ENCODE peak calls at places on chromosomes 1 and 21, in ten cellular contexts. E is PC-3; L is cardiac fibroblast; Y is GM10248; T is NCI-H2107; A is RPMI8226; P is stimulated activated CD4-positive, alpha-beta T cell treated with anti-CD3 and anti-CD28 coated beads, TNF-alpha, amount 100 ng/mL, for 1 hour; I is SHP77; K is fibroblast of pulmonary artery; J is CD4-positive, alpha-beta T cell. X is an unnamed sample.
A peak's percentile ranks its signal among the peaks of the same experiment; 100 is the strongest.

GRCh38 chr1:87358219-87358618 is 29.5 kb downstream of the LMO4 start:
- DNase-seq in E (no peak), L (no peak), Y (no peak), T (no peak), A (no peak), P (no peak), I (no peak), K (no peak), J (no peak), X (no peak)

GRCh38 chr1:199978408-199978940 is 49.0 kb upstream of the NR5A2 start:
- DNase-seq in E (no peak), L (peak; percentile 26), Y (no peak), T (no peak), A (no peak), P (no peak), I (no peak), K (peak; percentile 32), J (no peak), X (no peak)

GRCh38 chr1:109277434-109278204 is 5.3 kb downstream of the PSRC1 start:
- DNase-seq in E (peak; percentile 70), L (peak; percentile 80), Y (peak; percentile 88), T (peak; percentile 42), A (peak; percentile 90), P (peak; percentile 19), I (peak; percentile 73), K (peak; percentile 80), J (peak; percentile 34), X (peak; percentile 86)

GRCh38 chr21:38806942-38807284 is 1.2 kb downstream of the ETS2 start:
- DNase-seq in E (peak; percentile 50), L (no peak), Y (no peak), T (no peak), A (peak; percentile 28), P (no peak), I (no peak), K (no peak), J (no peak), X (peak; percentile 36)

GRCh38 chr1:234585333-234586055 is 24.5 kb downstream of the IRF2BP2 start:
- DNase-seq in E (no peak), L (peak; percentile 66), Y (no peak), T (no peak), A (no peak), P (no peak), I (no peak), K (peak; percentile 50), J (no peak), X (no peak)

GRCh38 chr1:112509005-112509659 is 367 bp downstream of the WNT2B start:
- DNase-seq in E (no peak), L (no peak), Y (no peak), T (no peak), A (no peak), P (peak; percentile 6), I (no peak), K (no peak), J (no peak), X (peak; percentile 39)

GRCh38 chr1:2548068-2548589 is 8.0 kb upstream of the TNFRSF14 start:
- DNase-seq in E (peak; percentile 92), L (peak; percentile 73), Y (peak; percentile 71), T (no peak), A (peak; percentile 96), P (peak; percentile 64), I (peak; percentile 72), K (peak; percentile 63), J (peak; percentile 81), X (peak; percentile 90)

GRCh38 chr1:206506803-206507394 is 432 bp upstream of the RASSF5 start:
- DNase-seq in E (no peak), L (no peak), Y (peak; percentile 49), T (no peak), A (no peak), P (no peak), I (no peak), K (no peak), J (peak; percentile 5), X (no peak)

GRCh38 chr21:42127164-42128125 is 56.3 kb downstream of the UMODL1 start:
- DNase-seq in E (no peak), L (no peak), Y (no peak), T (no peak), A (no peak), P (no peak), I (no peak), K (no peak), J (no peak), X (no peak)